ENCODE peak calls at places on chromosomes 3 and 15, in seven cellular contexts. H is iPS DF 6.9, Y is colonic mucosa, G is neural progenitor cell, V is H9, P is ovary, S is mammary epithelial cell. C is an unnamed sample. For H3K4me1, the result is how much of the 10 kb centered on the place peaks cover.

GRCh38 chr3:16849240-16849639 is 35.5 kb upstream of the PLCL2 start:
- DNase-seq in H (no peak), Y (peak), G (peak), V (no peak), P (no peak), S (no peak), C (no peak)

GRCh38 chr3:109188726-109189125 is 52.2 kb downstream of the C3orf85 start:
- DNase-seq in H (no peak), Y (no peak), G (no peak), V (no peak), P (no peak), S (no peak), C (no peak)

GRCh38 chr3:42605550-42606173 is 5.2 kb downstream of the NKTR start:
- DNase-seq in H (no peak), Y (no peak), G (peak), V (no peak), P (no peak), S (no peak), C (no peak)

GRCh38 chr3:36928220-36928619 is 16.6 kb downstream of the TRANK1 start:
- DNase-seq in H (no peak), Y (no peak), G (no peak), V (no peak), P (no peak), S (no peak), C (no peak)

GRCh38 chr3:12601072-12601471 is 44.2 kb downstream of the MKRN2 start:
- DNase-seq in H (no peak), Y (no peak), G (no peak), V (no peak), P (no peak), S (no peak), C (no peak)

GRCh38 chr3:37272743-37273142 is 98.4 kb upstream of the LRRFIP2 start:
- DNase-seq in H (no peak), Y (no peak), G (no peak), V (no peak), P (no peak), S (no peak), C (no peak)

GRCh38 chr15:84799511-84800187 is 17.5 kb upstream of the ALPK3 start:
- DNase-seq in H (no peak), Y (no peak), G (no peak), V (no peak), P (no peak), S (no peak), C (no peak)

GRCh38 chr3:193903257-193903807 is 232.6 kb upstream of the HES1 start:
- DNase-seq in H (no peak), Y (no peak), G (no peak), V (no peak), P (no peak), S (no peak), C (no peak)

GRCh38 chr3:134299185-134299887 is 48.7 kb upstream of the RYK start:
- DNase-seq in H (no peak), Y (no peak), G (peak), V (no peak), P (no peak), S (peak), C (no peak)

GRCh38 chr3:71018794-71019193 is 564.7 kb downstream of the FOXP1 start:
- DNase-seq in H (no peak), Y (no peak), G (no peak), V (no peak), P (no peak), S (no peak), C (no peak)

GRCh38 chr3:46943237-46944187 is 33.0 kb downstream of the CCDC12 start:
- DNase-seq in H (no peak), Y (peak), G (no peak), V (no peak), P (no peak), S (peak), C (peak)

GRCh38 chr3:46482632-46483311 is 15.0 kb upstream of the RTP3 start:
- DNase-seq in H (no peak), Y (no peak), G (no peak), V (no peak), P (no peak), S (peak), C (no peak)

GRCh38 chr3:72265250-72265649 is 480.3 kb upstream of the PROK2 start:
- DNase-seq in H (no peak), Y (no peak), G (peak), V (no peak), P (no peak), S (no peak), C (no peak)

GRCh38 chr3:38916706-38917105 is 100.7 kb upstream of the SCN10A start:
- DNase-seq in H (no peak), Y (no peak), G (no peak), V (no peak), P (no peak), S (peak), C (no peak)

GRCh38 chr3:54034971-54035370 is 87.4 kb upstream of the CACNA2D3 start:
- DNase-seq in H (no peak), Y (no peak), G (no peak), V (no peak), P (no peak), S (peak), C (no peak)

GRCh38 chr15:77617507-77618285 is 15.0 kb downstream of the LINGO1 start:
- DNase-seq in H (no peak), Y (peak), G (no peak), V (peak), P (no peak), S (peak), C (peak)

GRCh38 chr3:24387493-24387892 is 107.2 kb downstream of the THRB start:
- DNase-seq in H (no peak), Y (no peak), G (no peak), V (no peak), P (no peak), S (peak), C (no peak)

GRCh38 chr3:185646382-185647133 is 60.5 kb downstream of the SENP2 start:
- DNase-seq in H (no peak), Y (no peak), G (peak), V (no peak), P (no peak), S (no peak), C (no peak)

GRCh38 chr3:133891662-133892389 is 3.9 kb downstream of the RAB6B start:
- DNase-seq in H (no peak), Y (peak), G (peak), V (no peak), P (no peak), S (no peak), C (no peak)

GRCh38 chr3:102174312-102174712 is 260.5 kb upstream of the ZPLD1 start:
- DNase-seq in H (no peak), Y (no peak), G (no peak), V (no peak), P (no peak), S (peak), C (no peak)

GRCh38 chr3:99365396-99365795 is 273.0 kb upstream of the COL8A1 start:
- DNase-seq in H (no peak), Y (no peak), G (no peak), V (no peak), P (no peak), S (no peak), C (no peak)

DNA sequence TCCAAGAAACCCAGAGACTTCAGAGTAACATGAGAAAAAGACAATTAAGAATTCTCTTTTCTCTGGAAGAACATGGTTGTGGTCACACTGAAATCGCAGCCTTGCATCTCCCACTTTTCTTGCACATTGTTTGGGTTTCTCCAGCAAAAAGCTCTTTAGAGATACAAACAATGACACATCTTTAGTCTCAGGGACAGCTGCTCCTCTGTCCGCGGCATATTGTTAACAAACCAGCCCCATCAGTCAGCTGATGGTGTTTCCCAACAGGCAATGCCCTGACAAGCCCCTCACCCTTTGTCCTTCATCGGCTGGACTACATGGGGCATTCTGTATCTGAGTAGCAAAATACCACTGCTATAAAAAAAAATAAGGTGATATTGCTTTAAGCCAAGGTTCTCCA is 53.4 kb downstream of the UMPS start:
- DNase-seq in H (no peak), Y (no peak), G (peak), V (no peak), P (no peak), S (no peak), C (no peak)
- H3K4me1 ChIP-seq in H (under half), Y (under half), G (under half), V (under half), P (under half), S (under half), C (under half)

GRCh38 chr3:177448987-177449975 is 252.0 kb upstream of the TBL1XR1 start:
- DNase-seq in H (no peak), Y (no peak), G (no peak), V (no peak), P (no peak), S (peak), C (peak)
- H3K4me1 ChIP-seq in H (under half), Y (under half), G (under half), V (under half), P (under half), S (half or more), C (half or more)

GRCh38 chr15:62110000-62110851 is 43.4 kb downstream of the C2CD4A start:
- DNase-seq in H (no peak), Y (no peak), G (no peak), V (no peak), P (no peak), S (peak), C (peak)
- H3K4me1 ChIP-seq in H (under half), Y (under half), G (under half), V (under half), P (under half), S (under half), C (under half)

GRCh38 chr15:42136513-42136912 is 19.9 kb downstream of the PLA2G4F start:
- DNase-seq in H (no peak), Y (no peak), G (no peak), V (no peak), P (no peak), S (no peak), C (no peak)
- H3K4me1 ChIP-seq in H (under half), Y (under half), G (under half), V (under half), P (under half), S (under half), C (under half)

GRCh38 chr3:171283248-171284222 is 176.7 kb downstream of the TNIK start:
- DNase-seq in H (no peak), Y (no peak), G (no peak), V (no peak), P (no peak), S (no peak), C (no peak)
- H3K4me1 ChIP-seq in H (under half), Y (under half), G (under half), V (under half), P (under half), S (under half), C (under half)

DNA sequence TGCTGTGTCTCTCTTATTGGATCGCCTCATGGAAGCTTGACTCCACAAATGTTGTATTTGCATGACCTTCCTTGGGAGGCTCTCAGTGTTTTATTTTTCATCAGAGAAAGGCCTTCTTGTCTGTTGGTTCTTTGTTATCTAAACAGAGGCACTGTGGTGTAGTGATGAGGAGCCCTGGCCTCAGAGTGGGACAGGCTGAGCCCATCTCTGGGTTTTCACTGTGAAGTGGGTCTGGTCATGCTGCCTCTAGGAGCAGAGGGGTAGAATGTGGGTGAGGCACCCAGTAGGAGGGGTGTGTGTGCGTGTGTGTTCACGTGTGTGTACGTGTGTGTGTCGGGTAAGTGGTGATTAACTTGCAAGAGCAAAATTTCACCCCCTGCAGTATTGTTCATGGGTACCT is 14.4 kb downstream of the KLF13 start:
- DNase-seq in H (no peak), Y (no peak), G (no peak), V (no peak), P (no peak), S (no peak), C (no peak)
- H3K4me1 ChIP-seq in H (under half), Y (half or more), G (under half), V (under half), P (under half), S (half or more), C (under half)

DNA sequence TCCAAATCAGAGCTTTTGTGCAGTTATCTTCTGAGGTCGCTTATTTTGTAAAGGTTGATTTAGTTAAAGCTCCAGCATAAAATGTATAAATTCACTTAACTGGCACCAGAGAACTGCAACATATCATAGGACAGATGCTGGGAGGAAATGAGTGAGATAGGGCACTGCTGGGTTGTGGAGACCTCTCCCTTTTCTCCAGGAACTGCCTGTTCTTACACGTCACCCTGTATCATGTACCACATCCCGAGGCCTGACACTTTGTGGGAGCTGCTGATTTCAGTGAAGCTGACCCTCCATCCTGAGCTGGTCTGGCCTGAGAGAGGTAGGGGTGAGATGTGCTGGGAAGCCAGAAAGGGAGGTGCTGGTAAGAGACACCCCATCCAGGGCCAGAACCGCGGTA is 213.8 kb upstream of the FEZF2 start:
- DNase-seq in H (no peak), Y (no peak), G (no peak), V (no peak), P (no peak), S (peak), C (no peak)
- H3K4me1 ChIP-seq in H (under half), Y (under half), G (under half), V (under half), P (under half), S (under half), C (under half)